ENCODE peak calls at places on chromosomes 16 and 17, in six cellular contexts. T, O, J, K, G and N are unnamed samples.

GRCh38 chr17:34614698-34615097 is 35.3 kb downstream of the TMEM132E start:
- DNase-seq in T (no peak), O (no peak), J (no peak), K (no peak), G (no peak), N (no peak)

GRCh38 chr17:12492450-12492849 is 173.2 kb upstream of the MYOCD start:
- DNase-seq in T (no peak), O (no peak), J (peak), K (no peak), G (no peak), N (no peak)

GRCh38 chr17:14737984-14738651 is 437.2 kb downstream of the HS3ST3B1 start:
- DNase-seq in T (peak), O (peak), J (peak), K (no peak), G (no peak), N (peak)

GRCh38 chr16:67441289-67441753 is 10.4 kb downstream of the HSD11B2 start:
- DNase-seq in T (no peak), O (peak), J (no peak), K (no peak), G (peak), N (no peak)

GRCh38 chr17:74919440-74920305 is 3.4 kb downstream of the USH1G start:
- DNase-seq in T (no peak), O (no peak), J (no peak), K (no peak), G (peak), N (peak)

GRCh38 chr16:66750279-66751134 is 902 bp downstream of the DYNC1LI2 start:
- DNase-seq in T (no peak), O (no peak), J (peak), K (peak), G (no peak), N (peak)

GRCh38 chr17:48048321-48049140 is at the start of gene NFE2L1:
- DNase-seq in T (peak), O (peak), J (peak), K (peak), G (peak), N (peak)

GRCh38 chr17:39579318-39580081 is 28.2 kb downstream of the NEUROD2 start:
- DNase-seq in T (no peak), O (no peak), J (no peak), K (no peak), G (no peak), N (no peak)

GRCh38 chr17:73297934-73298861 is 13.6 kb downstream of the CDC42EP4 start:
- DNase-seq in T (no peak), O (no peak), J (peak), K (no peak), G (no peak), N (peak)

GRCh38 chr16:78183886-78184553 is 84.6 kb downstream of the WWOX start:
- DNase-seq in T (no peak), O (no peak), J (peak), K (no peak), G (peak), N (no peak)

GRCh38 chr16:67173808-67174705 is 3.7 kb downstream of the NOL3 start:
- DNase-seq in T (peak), O (peak), J (peak), K (no peak), G (peak), N (peak)

GRCh38 chr17:17096438-17097178 is 54.4 kb downstream of the MPRIP start:
- DNase-seq in T (no peak), O (peak), J (peak), K (no peak), G (no peak), N (no peak)

GRCh38 chr17:15436399-15437369 is 30.7 kb downstream of the CDRT4 start:
- DNase-seq in T (peak), O (no peak), J (peak), K (peak), G (peak), N (peak)

GRCh38 chr16:1125471-1125870 is 27.4 kb upstream of the CACNA1H start:
- DNase-seq in T (peak), O (peak), J (peak), K (no peak), G (no peak), N (peak)

GRCh38 chr17:57853695-57854094 is 3.9 kb upstream of the MRPS23 start:
- DNase-seq in T (peak), O (no peak), J (no peak), K (no peak), G (no peak), N (no peak)

GRCh38 chr16:22123146-22123545 is 30.8 kb downstream of the VWA3A start:
- DNase-seq in T (no peak), O (peak), J (no peak), K (no peak), G (no peak), N (peak)

GRCh38 chr17:63356275-63356905 is 89.7 kb downstream of the CYB561 start:
- DNase-seq in T (no peak), O (peak), J (peak), K (no peak), G (no peak), N (peak)

GRCh38 chr17:37301288-37301687 is 74.5 kb upstream of the C17orf78 start:
- DNase-seq in T (no peak), O (no peak), J (peak), K (no peak), G (peak), N (no peak)

GRCh38 chr17:37672545-37673078 is 29.4 kb upstream of the DDX52 start:
- DNase-seq in T (no peak), O (no peak), J (peak), K (no peak), G (no peak), N (no peak)

GRCh38 chr16:88686439-88687253 is at the start of gene SNAI3:
- DNase-seq in T (no peak), O (peak), J (peak), K (no peak), G (peak), N (peak)

GRCh38 chr17:59470624-59471297 is 94.6 kb upstream of the DHX40 start:
- DNase-seq in T (no peak), O (no peak), J (no peak), K (no peak), G (no peak), N (no peak)

GRCh38 chr16:28210979-28211505 is 723 bp downstream of the XPO6 start:
- DNase-seq in T (peak), O (peak), J (peak), K (no peak), G (peak), N (peak)

GRCh38 chr17:43736389-43736788 is 22.2 kb downstream of the SOST start:
- DNase-seq in T (no peak), O (no peak), J (no peak), K (no peak), G (no peak), N (peak)

GRCh38 chr17:4329838-4330237 is 36.6 kb downstream of the UBE2G1 start:
- DNase-seq in T (no peak), O (no peak), J (peak), K (no peak), G (no peak), N (peak)